ENCODE peak calls at places on chromosomes 1 and 21, in nine cellular contexts. U is MG63; Y is cardiac septum; D is stimulated activated CD8-positive, alpha-beta memory T cell treated with anti-CD3 and anti-CD28 coated beads, Interleukin-15, amount 100 ng/mL, for 24 hours; C is effector memory CD8-positive, alpha-beta T cell; X is amniotic epithelial cell; G is GM04504; M is psoas muscle; J is Right ventricle myocardium superior. I is an unnamed sample.

GRCh38 chr1:27517305-27517704 is 27.3 kb upstream of the WASF2 start:
- DNase-seq in Y (no peak), D (no peak), J (no peak), C (no peak), G (no peak), M (no peak), U (no peak), X (no peak), I (no peak)

GRCh38 chr21:31283025-31283424 is 61.0 kb downstream of the TIAM1 start:
- DNase-seq in D (no peak), C (peak; percentile 6), X (no peak), G (no peak), U (no peak), J (no peak), Y (no peak), M (no peak), I (no peak)

GRCh38 chr1:224170748-224171478 is 12.1 kb upstream of the DEGS1 start:
- DNase-seq in G (no peak), M (no peak), X (peak; percentile 27), Y (no peak), U (no peak), J (no peak), C (peak; percentile 11), D (no peak), I (no peak)

GRCh38 chr1:56200921-56201320 is 378.4 kb downstream of the PLPP3 start:
- DNase-seq in Y (no peak), C (no peak), U (peak; percentile 14), J (no peak), X (peak; percentile 35), G (no peak), D (no peak), M (no peak), I (no peak)

GRCh38 chr1:175373786-175374623 is 181.4 kb upstream of the KIAA0040 start:
- DNase-seq in U (no peak), J (no peak), C (no peak), M (no peak), D (no peak), G (no peak), Y (no peak), X (no peak), I (peak; percentile 50)

GRCh38 chr21:29557200-29557599 is 258.5 kb downstream of the BACH1 start:
- DNase-seq in C (no peak), X (no peak), J (no peak), U (no peak), Y (no peak), G (no peak), D (no peak), M (no peak), I (no peak)

GRCh38 chr21:26843912-26844257 is 1.3 kb downstream of the ADAMTS1 start:
- DNase-seq in J (no peak), G (no peak), C (no peak), X (peak; percentile 78), Y (no peak), U (no peak), D (no peak), M (no peak), I (no peak)

GRCh38 chr1:51305371-51305823 is 25.0 kb downstream of the TTC39A start:
- DNase-seq in G (no peak), C (no peak), J (no peak), Y (no peak), D (no peak), M (no peak), U (no peak), X (no peak), I (no peak)

GRCh38 chr1:61050541-61051454 is 31.6 kb upstream of the NFIA start:
- DNase-seq in X (no peak), C (no peak), M (peak; percentile 85), G (no peak), J (peak; percentile 79), U (no peak), Y (peak; percentile 83), D (no peak), I (no peak)

GRCh38 chr21:38804030-38804616 is 1.6 kb upstream of the ETS2 start:
- DNase-seq in U (no peak), G (no peak), C (no peak), D (no peak), J (no peak), X (no peak), Y (no peak), M (no peak), I (no peak)

GRCh38 chr21:46532080-46532479 is 72.8 kb downstream of the S100B start:
- DNase-seq in J (no peak), C (no peak), D (no peak), G (no peak), Y (no peak), X (no peak), M (no peak), U (no peak), I (no peak)

GRCh38 chr21:15190837-15191236 is 126.0 kb upstream of the NRIP1 start:
- DNase-seq in X (no peak), C (no peak), J (no peak), Y (no peak), D (no peak), G (no peak), M (no peak), U (no peak), I (no peak)

GRCh38 chr1:85283475-85284199 is 7.2 kb upstream of the BCL10 start:
- DNase-seq in G (no peak), X (no peak), U (peak; percentile 17), C (no peak), D (no peak), M (peak; percentile 73), J (peak; percentile 55), Y (no peak), I (no peak)